ENCODE peak calls at places on chromosomes 13 and 19, in four cellular contexts. D, L, M and S are unnamed samples. For H3K27me3, the result is how much of the 10 kb centered on the place peaks cover.

GRCh38 chr13:106498571-106498970 is 36.9 kb downstream of the EFNB2 start:
- DNase-seq in D (no peak), L (no peak), M (no peak), S (no peak)

GRCh38 chr13:43263047-43263446 is 239.7 kb downstream of the DNAJC15 start:
- DNase-seq in M (no peak), L (no peak), D (no peak), S (no peak)

GRCh38 chr13:97279913-97280312 is 57.8 kb downstream of the MBNL2 start:
- DNase-seq in D (no peak), L (no peak), M (no peak), S (no peak)

GRCh38 chr13:107413005-107413404 is 802.3 kb downstream of the LIG4 start:
- DNase-seq in D (no peak), M (no peak), L (no peak), S (no peak)

GRCh38 chr19:35620001-35620400 is 7.5 kb downstream of the HAUS5 start:
- DNase-seq in D (no peak), M (no peak), L (no peak), S (no peak)

GRCh38 chr13:39765801-39766463 is 110.5 kb downstream of the COG6 start:
- DNase-seq in L (no peak), D (peak), M (no peak), S (no peak)

GRCh38 chr19:34145741-34146202 is 26.5 kb upstream of the LSM14A start:
- DNase-seq in L (no peak), D (peak), M (peak), S (no peak)

GRCh38 chr19:7994114-7994513 is 11.3 kb downstream of the ELAVL1 start:
- DNase-seq in D (no peak), M (no peak), L (no peak), S (no peak)

GRCh38 chr13:91618315-91618714 is 219.9 kb downstream of the GPC5 start:
- DNase-seq in L (no peak), D (no peak), M (no peak), S (no peak)

GRCh38 chr13:78183737-78184136 is 265.1 kb upstream of the EDNRB start:
- DNase-seq in D (no peak), L (no peak), M (no peak), S (no peak)

DNA sequence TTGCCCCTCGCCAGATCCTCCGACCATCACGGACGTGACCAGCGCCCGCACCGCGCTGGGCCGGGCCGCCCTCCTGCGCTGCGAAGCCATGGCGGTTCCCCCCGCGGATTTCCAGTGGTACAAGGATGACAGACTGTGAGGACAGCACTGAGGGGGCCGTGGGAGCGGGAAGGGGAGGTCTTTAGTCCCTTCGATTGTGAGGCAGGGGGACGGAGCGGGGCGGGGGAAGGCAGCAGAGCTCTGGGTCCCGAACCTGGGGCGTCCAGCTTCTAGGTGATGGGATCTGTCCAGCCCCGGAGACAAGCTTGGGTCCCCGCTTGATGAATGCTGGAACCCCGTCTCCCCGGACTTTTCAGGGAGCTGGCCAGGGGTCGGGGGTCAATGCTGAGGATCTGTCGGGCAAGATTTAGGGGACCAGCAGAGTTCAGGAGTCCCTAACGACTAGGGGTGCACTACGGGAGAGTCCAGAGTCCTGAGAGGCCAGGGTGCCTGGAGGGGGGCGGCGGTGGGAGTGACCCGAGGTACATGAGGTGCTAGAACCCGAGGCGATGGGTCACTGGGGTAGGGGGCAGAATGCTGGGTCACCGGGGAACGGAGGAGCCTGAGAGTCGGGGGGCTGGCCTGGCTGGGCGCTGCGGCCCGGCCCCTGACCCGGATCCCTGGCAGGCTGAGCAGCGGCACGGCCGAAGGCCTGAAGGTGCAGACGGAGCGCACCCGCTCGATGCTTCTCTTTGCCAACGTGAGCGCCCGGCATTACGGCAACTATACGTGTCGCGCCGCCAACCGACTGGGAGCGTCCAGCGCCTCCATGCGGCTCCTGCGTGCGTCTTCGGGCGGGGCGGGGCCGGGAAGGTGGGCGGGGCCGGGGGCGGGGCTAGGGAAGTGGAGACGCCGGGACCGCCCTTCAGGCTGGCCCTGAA is 14.6 kb downstream of the VSIG10L start:
- DNase-seq in M (no peak), L (no peak), D (no peak), S (peak)
- TF ChIP-seq CTCF in M (no peak), L (no peak), D (no peak), S (peak)

DNA sequence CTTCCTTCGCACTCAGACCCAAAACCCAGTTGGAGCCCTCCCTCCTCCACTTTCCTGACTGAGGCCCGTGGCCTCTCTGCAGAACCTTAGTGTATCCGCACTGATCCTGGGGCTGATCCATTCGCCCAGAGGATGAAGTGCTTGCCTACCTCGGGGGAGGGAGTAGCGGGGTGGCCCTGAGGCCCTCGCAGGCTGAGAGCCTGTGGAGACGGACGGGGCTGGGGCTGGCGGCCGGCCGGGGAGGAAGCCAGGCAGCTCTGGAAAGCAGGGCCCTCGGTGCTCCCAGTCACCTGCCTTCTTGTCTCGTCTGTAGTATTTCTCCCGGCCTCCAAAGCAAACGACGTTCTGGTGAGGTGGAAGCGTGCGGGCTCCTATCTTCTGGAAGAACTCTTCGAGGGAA is 1.3 kb downstream of the PROZ start:
- DNase-seq in D (no peak), M (no peak), L (no peak), S (no peak)
- H3K27me3 ChIP-seq in D (under half), M (under half), L (under half), S (under half)

DNA sequence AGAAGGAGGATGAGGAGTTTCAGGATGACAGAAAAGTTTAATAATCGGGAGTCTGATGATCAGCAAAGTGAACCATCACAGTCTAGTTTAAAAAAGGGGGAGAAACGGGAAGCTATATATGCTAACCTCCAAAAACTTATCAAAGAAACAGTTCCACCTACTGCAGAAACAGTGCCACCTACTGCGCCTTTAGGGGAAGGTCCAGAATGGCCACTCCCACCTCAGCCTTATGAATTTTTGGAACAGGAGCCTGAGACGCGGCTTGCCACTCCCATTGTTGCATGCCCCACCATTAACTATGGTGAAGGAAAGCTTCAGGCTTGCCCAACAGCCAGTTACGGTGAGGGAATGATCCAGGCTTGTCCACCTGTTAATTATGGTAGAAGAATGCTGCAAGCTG is 929.0 kb downstream of the SLITRK6 start:
- DNase-seq in L (no peak), D (peak), M (no peak), S (no peak)
- TF ChIP-seq CTCF in L (no peak), D (peak), M (no peak), S (no peak)

GRCh38 chr19:44752816-44753618 is 4.5 kb downstream of the BCL3 start:
- DNase-seq in L (peak), M (no peak), D (peak), S (peak)
- H3K27me3 ChIP-seq in L (under half), M (under half), D (under half), S (under half)

GRCh38 chr13:110323172-110323851 is 16.2 kb downstream of the COL4A2 start:
- DNase-seq in D (no peak), M (no peak), L (peak), S (no peak)
- TF ChIP-seq CTCF in D (no peak), M (no peak), L (no peak), S (no peak)

GRCh38 chr19:55165952-55166529 is 372 bp downstream of the DNAAF3 start:
- DNase-seq in M (peak), D (peak), L (peak), S (peak)
- H3K27me3 ChIP-seq in M (under half), D (under half), L (under half), S (under half)

DNA sequence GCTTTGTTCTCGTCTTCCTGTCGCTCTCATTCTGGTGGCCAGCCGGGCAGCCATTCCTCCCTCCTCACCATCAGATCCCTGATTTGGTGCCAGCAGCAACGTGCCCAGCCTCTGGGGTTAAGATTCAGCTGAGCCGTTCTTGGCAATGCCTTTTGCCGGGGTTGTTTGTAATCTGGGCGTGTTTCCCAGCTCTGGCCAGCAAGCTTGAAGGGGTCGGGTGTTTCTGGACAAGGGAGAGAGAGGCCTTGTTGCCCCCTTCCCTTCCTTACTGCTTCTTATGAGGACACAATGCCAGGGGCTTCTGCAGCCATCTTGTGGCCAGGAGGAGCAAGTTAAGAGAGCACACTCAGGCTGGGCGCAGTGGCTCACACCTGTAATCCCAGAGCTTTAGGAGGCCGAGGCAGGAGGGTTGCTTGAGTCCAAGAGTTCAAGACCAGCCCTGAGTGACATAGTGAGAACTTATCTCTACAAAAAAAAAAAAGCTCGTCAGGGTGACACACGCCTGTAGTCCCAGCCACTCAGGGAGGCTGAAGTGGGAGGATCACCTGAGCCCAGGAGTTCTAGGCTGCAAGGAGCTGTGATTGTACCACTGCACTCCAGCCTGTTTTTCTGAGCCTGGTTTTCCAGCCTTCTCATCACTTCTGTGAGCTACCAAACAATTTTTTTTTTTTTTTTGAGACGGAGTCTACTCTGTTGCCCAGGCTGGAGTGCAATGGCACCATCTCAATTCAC is 10.7 kb upstream of the CRTC1 start:
- DNase-seq in D (no peak), M (no peak), L (no peak), S (no peak)
- TF ChIP-seq CTCF in D (peak), M (peak), L (peak), S (peak)